ENCODE peak calls at places on chromosomes 16 and 17, in eight cellular contexts. B is hepatocyte, G is GM13976, J is fibroblast of villous mesenchyme, Q is stomach, K is nephron progenitor cell, U is adrenal gland, X is lower leg skin. R is an unnamed sample.
A peak's percentile ranks its signal among the peaks of the same experiment; 100 is the strongest.

GRCh38 chr16:3952342-3953131 is 72.0 kb upstream of the CREBBP start:
- DNase-seq in B (no peak), G (peak; percentile 22), J (peak; percentile 41), Q (no peak), K (no peak), U (peak; percentile 91), X (peak; percentile 94), R (no peak)

GRCh38 chr16:28981517-28981916 is 3.3 kb upstream of the LAT start:
- DNase-seq in B (no peak), G (peak; percentile 62), J (no peak), Q (no peak), K (peak; percentile 45), U (no peak), X (no peak), R (peak; percentile 37)

GRCh38 chr17:75869282-75870141 is 8.9 kb downstream of the TRIM47 start:
- DNase-seq in B (no peak), G (no peak), J (peak; percentile 84), Q (no peak), K (no peak), U (no peak), X (peak; percentile 93), R (no peak)

GRCh38 chr16:69535123-69536050 is 30.4 kb upstream of the NFAT5 start:
- DNase-seq in B (no peak), G (no peak), J (peak; percentile 49), Q (no peak), K (no peak), U (no peak), X (no peak), R (no peak)

GRCh38 chr16:19710191-19710908 is 7.7 kb downstream of the KNOP1 start:
- DNase-seq in B (no peak), G (no peak), J (no peak), Q (no peak), K (no peak), U (no peak), X (no peak), R (no peak)

GRCh38 chr16:87333101-87333500 is 15.9 kb upstream of the C16orf95 start:
- DNase-seq in B (no peak), G (no peak), J (no peak), Q (no peak), K (no peak), U (no peak), X (no peak), R (no peak)

GRCh38 chr17:78159575-78160158 is 8.7 kb upstream of the SYNGR2 start:
- DNase-seq in B (no peak), G (no peak), J (peak; percentile 88), Q (no peak), K (no peak), U (no peak), X (no peak), R (no peak)

GRCh38 chr16:25747160-25747758 is 55.5 kb downstream of the HS3ST4 start:
- DNase-seq in B (peak; percentile 41), G (no peak), J (no peak), Q (no peak), K (peak; percentile 89), U (no peak), X (no peak), R (peak; percentile 52)

GRCh38 chr16:84237994-84238750 is 1.6 kb downstream of the KCNG4 start:
- DNase-seq in B (no peak), G (no peak), J (no peak), Q (no peak), K (no peak), U (no peak), X (no peak), R (no peak)

GRCh38 chr16:19680972-19681371 is 37.1 kb downstream of the KNOP1 start:
- DNase-seq in B (no peak), G (no peak), J (no peak), Q (no peak), K (no peak), U (no peak), X (no peak), R (no peak)

GRCh38 chr17:51150932-51151331 is 2.4 kb upstream of the NME1 start:
- DNase-seq in B (no peak), G (no peak), J (no peak), Q (no peak), K (no peak), U (no peak), X (no peak), R (no peak)

GRCh38 chr16:3119701-3120408 is 7.5 kb downstream of the ZNF205 start:
- DNase-seq in B (no peak), G (no peak), J (no peak), Q (no peak), K (no peak), U (no peak), X (no peak), R (no peak)

GRCh38 chr17:62653002-62653830 is 25.7 kb downstream of the MRC2 start:
- DNase-seq in B (peak; percentile 60), G (peak; percentile 91), J (peak; percentile 74), Q (peak; percentile 63), K (peak; percentile 81), U (peak; percentile 44), X (peak; percentile 93), R (peak; percentile 64)

GRCh38 chr17:35087731-35088646 is 24.5 kb upstream of the RFFL start:
- DNase-seq in B (peak; percentile 71), G (no peak), J (peak; percentile 60), Q (peak; percentile 58), K (peak; percentile 54), U (peak; percentile 60), X (no peak), R (peak; percentile 29)

GRCh38 chr17:71921726-71922320 is 199.0 kb upstream of the SOX9 start:
- DNase-seq in B (no peak), G (no peak), J (no peak), Q (no peak), K (no peak), U (no peak), X (no peak), R (no peak)

GRCh38 chr16:48053346-48053745 is 102.4 kb downstream of the ABCC12 start:
- DNase-seq in B (peak; percentile 67), G (no peak), J (peak; percentile 61), Q (no peak), K (peak; percentile 39), U (peak; percentile 25), X (peak; percentile 62), R (peak; percentile 47)

GRCh38 chr16:19879241-19879792 is 5.3 kb downstream of the GPRC5B start:
- DNase-seq in B (peak; percentile 82), G (no peak), J (no peak), Q (no peak), K (no peak), U (peak; percentile 21), X (no peak), R (no peak)

GRCh38 chr17:42748906-42749798 is 4.3 kb upstream of the EZH1 start:
- DNase-seq in B (no peak), G (no peak), J (no peak), Q (peak; percentile 31), K (no peak), U (no peak), X (no peak), R (no peak)

GRCh38 chr17:8418471-8418870 is 17.2 kb upstream of the NDEL1 start:
- DNase-seq in B (no peak), G (no peak), J (no peak), Q (no peak), K (no peak), U (no peak), X (no peak), R (no peak)

GRCh38 chr17:27760069-27760885 is 40.1 kb downstream of the NOS2 start:
- DNase-seq in B (peak; percentile 66), G (peak; percentile 82), J (peak; percentile 32), Q (peak; percentile 79), K (peak; percentile 86), U (peak; percentile 70), X (peak; percentile 94), R (peak; percentile 79)

GRCh38 chr17:49603720-49604119 is 28.0 kb downstream of the NXPH3 start:
- DNase-seq in B (no peak), G (no peak), J (peak; percentile 14), Q (no peak), K (no peak), U (no peak), X (no peak), R (no peak)

DNA sequence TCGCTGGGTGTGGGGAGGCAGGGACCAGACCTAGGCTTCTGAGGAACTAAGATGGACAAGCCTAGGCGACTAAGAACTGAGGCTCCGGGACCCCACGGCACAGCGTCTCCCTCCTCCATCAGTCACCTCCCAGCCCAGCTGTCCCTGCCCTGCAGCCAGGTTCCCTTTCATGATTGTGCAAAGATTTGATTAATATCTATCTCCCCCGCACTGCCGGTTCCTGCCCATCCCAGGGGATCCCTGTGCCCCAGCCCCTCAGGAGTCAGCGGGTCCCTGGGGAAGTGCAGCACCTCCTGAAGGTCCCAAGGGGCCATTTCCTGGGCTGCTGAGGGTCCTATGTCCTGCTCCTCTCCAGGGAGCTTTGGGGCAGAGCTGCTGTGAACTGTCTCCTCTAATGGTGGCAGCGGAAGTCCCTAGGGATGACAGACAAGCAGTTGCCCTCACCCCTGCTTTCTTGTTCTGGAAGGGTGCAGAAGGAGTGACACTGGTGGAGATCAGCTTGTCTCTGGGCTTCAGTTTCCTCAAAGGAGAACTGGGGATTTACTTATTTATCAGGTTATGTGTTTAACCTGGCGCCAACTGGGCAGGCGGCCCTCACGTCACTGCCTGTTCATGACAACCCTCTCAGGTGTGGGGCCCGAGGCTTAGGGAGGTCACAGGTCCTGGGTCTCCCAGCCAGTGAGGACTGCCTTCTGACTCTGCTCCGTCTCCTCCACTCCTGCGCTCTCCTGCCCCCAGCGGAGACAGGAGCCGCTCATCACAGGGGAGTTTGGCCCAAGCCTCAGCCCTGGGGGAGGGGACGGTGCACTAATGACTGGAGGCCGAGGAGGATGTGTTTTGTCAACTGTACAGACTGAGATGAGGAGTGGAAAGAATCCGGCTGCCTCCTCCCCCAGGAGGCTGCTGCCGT is 1.9 kb upstream of the C16orf74 start:
- DNase-seq in B (peak; percentile 77), G (no peak), J (peak; percentile 52), Q (peak; percentile 81), K (peak; percentile 61), U (no peak), X (no peak), R (peak; percentile 23)
- TF ChIP-seq CTCF in B (peak; percentile 29), G (no peak), J (peak; percentile 49), Q (no peak), K (no peak), U (no peak), X (no peak), R (peak; percentile 42)

GRCh38 chr16:57668259-57668563 is at the start of gene ADGRG3:
- DNase-seq in B (no peak), G (no peak), J (no peak), Q (no peak), K (no peak), U (no peak), X (no peak), R (no peak)
- TF ChIP-seq CTCF in B (no peak), G (no peak), J (no peak), Q (no peak), K (no peak), U (no peak), X (no peak), R (no peak)

DNA sequence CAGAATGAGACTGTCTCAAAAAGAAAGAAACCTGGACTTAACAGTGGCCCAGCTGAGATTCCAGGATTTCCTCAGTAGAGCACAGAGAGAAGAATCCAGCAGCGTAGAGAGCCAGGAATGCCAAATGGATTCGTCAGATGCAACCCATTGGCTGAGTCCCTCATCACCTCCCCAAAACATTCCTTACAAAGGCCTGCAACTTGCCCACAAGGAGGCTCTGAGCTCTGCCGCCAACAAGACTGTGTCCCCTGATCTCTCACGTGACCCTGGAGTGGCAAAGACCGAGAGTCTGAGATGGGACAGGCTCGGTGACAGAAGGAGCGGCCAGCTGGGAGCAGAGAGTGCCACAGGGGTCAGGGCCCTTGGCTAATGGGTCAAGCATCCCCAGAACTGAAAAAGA is 6.9 kb upstream of the CHMP6 start:
- DNase-seq in B (peak; percentile 58), G (no peak), J (peak; percentile 88), Q (no peak), K (no peak), U (no peak), X (no peak), R (no peak)
- TF ChIP-seq CTCF in B (peak; percentile 11), G (no peak), J (peak; percentile 32), Q (no peak), K (no peak), U (no peak), X (no peak), R (no peak)

GRCh38 chr17:59899099-59899498 is 6.2 kb downstream of the RPS6KB1 start:
- DNase-seq in B (no peak), G (no peak), J (no peak), Q (no peak), K (no peak), U (no peak), X (no peak), R (no peak)
- TF ChIP-seq CTCF in B (no peak), G (no peak), J (no peak), Q (no peak), K (no peak), U (no peak), X (no peak), R (no peak)

R was measured in neural crest cell.